ENCODE peak calls at places on chromosomes 6 and 20, in ten cellular contexts. S is esophagus muscularis mucosa, E is Peyer's patch, K is breast epithelium, Y is heart left ventricle, R is sigmoid colon, I is IMR-90, M is uterus, D is tibial nerve, Z is HepG2. F is an unnamed sample.

GRCh38 chr6:30730611-30731435 is 10.7 kb downstream of the TUBB start:
- DNase-seq in S (no peak), E (peak), K (peak), Z (peak), R (peak), D (peak), M (peak), I (peak), Y (peak), F (peak)

GRCh38 chr6:122678841-122679240 is 68.6 kb downstream of the PKIB start:
- DNase-seq in Z (no peak), E (no peak), Y (no peak), S (no peak), D (no peak), M (no peak), R (no peak), I (no peak), K (no peak), F (no peak)

GRCh38 chr20:15317546-15318242 is 980.3 kb upstream of the FLRT3 start:
- DNase-seq in I (no peak), Y (no peak), R (no peak), E (no peak), S (no peak), K (no peak), Z (no peak), M (no peak), D (no peak), F (no peak)

GRCh38 chr6:39812853-39813533 is 20.8 kb downstream of the DAAM2 start:
- DNase-seq in Z (no peak), D (peak), K (peak), S (no peak), R (no peak), I (peak), E (no peak), Y (no peak), M (peak), F (peak)

GRCh38 chr20:23106271-23106851 is 20.2 kb upstream of the CD93 start:
- DNase-seq in K (no peak), D (no peak), Y (no peak), S (no peak), I (peak), E (no peak), M (no peak), R (no peak), Z (no peak), F (peak)

GRCh38 chr20:44209691-44210421 is 715 bp downstream of the OSER1 start:
- DNase-seq in K (no peak), E (no peak), Z (no peak), D (no peak), R (no peak), I (peak), S (no peak), M (peak), Y (no peak), F (no peak)

GRCh38 chr6:150201791-150202329 is 59.0 kb downstream of the PPP1R14C start:
- DNase-seq in K (no peak), E (no peak), I (no peak), D (no peak), Y (no peak), Z (no peak), M (no peak), S (no peak), R (no peak), F (no peak)

GRCh38 chr6:109087661-109088264 is 6.9 kb downstream of the SESN1 start:
- DNase-seq in K (no peak), R (no peak), I (no peak), Y (no peak), D (no peak), E (no peak), S (no peak), M (peak), Z (no peak), F (no peak)

GRCh38 chr20:2353231-2353630 is 27.5 kb upstream of the TGM6 start:
- DNase-seq in E (no peak), M (no peak), D (no peak), Z (no peak), S (peak), R (no peak), I (no peak), Y (no peak), K (no peak), F (no peak)

GRCh38 chr20:13029687-13030510 is 21.1 kb downstream of the SPTLC3 start:
- DNase-seq in R (no peak), M (no peak), Y (no peak), Z (peak), S (no peak), E (no peak), I (peak), K (peak), D (no peak), F (no peak)

GRCh38 chr6:8177721-8178120 is 75.4 kb upstream of the EEF1E1 start:
- DNase-seq in I (peak), D (no peak), E (no peak), Y (no peak), S (no peak), K (no peak), R (no peak), Z (no peak), M (no peak), F (no peak)

GRCh38 chr6:146598785-146599405 is at the start of gene ADGB:
- DNase-seq in M (peak), K (no peak), E (no peak), Y (peak), Z (peak), R (no peak), I (peak), S (no peak), D (no peak), F (peak)

GRCh38 chr6:25279748-25280616 is 808 bp downstream of the CARMIL1 start:
- DNase-seq in Z (peak), E (peak), R (peak), I (no peak), S (no peak), K (no peak), Y (peak), D (no peak), M (peak), F (peak)

GRCh38 chr6:143336446-143337152 is 113.9 kb downstream of the ADAT2 start:
- DNase-seq in Y (no peak), R (no peak), S (no peak), D (no peak), K (no peak), Z (no peak), E (no peak), M (no peak), I (peak), F (no peak)

GRCh38 chr6:43636312-43636667 is 650 bp downstream of the MAD2L1BP start:
- DNase-seq in S (no peak), I (peak), Z (no peak), Y (no peak), M (no peak), D (no peak), K (no peak), R (no peak), E (no peak), F (no peak)

GRCh38 chr6:133254552-133255228 is 13.5 kb downstream of the EYA4 start:
- DNase-seq in Y (no peak), I (peak), E (no peak), R (no peak), M (no peak), D (no peak), S (no peak), K (no peak), Z (no peak), F (no peak)

GRCh38 chr20:19735446-19735845 is 22.6 kb upstream of the RIN2 start:
- DNase-seq in Z (peak), R (peak), E (no peak), S (no peak), I (peak), D (peak), Y (peak), K (peak), M (peak), F (peak)

GRCh38 chr20:60215786-60216730 is 257.8 kb downstream of the CDH26 start:
- DNase-seq in I (no peak), K (no peak), E (no peak), S (peak), Y (no peak), R (no peak), Z (no peak), M (no peak), D (no peak), F (no peak)

DNA sequence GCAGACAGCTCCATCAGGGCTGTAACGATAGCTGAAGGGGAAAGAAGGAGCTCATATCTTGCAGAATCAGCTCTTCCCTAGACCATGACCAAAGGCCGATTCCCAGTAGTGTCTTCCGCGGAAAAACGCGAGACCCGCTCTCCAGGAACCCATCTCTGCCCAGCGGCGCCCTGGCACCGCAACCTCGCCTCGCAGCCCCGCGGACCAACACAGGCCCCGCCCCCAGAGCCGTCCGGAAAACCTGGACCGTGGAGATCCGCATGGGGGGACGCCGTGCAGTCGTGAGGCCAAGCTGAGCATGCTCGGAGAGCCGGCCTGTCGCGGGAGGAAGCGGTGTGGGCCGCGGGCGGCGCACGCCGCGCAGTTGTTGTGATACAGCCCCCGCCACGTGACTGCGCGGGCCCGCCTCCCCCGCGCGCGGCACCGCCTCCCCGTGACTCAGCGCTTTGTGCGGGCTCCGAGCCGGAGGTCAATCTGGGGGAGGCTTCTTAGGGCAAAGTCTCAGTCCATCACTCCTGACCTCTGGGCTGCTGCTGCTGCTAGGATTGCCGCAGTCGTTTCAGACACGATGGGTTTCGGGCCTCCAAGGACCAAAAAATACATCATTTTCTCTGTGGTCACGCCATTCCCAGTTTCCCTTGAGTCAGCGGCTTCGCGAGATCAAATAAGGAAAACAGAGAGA is 3.1 kb upstream of the GCLC start:
- DNase-seq in I (peak), K (peak), E (peak), Z (peak), M (peak), S (peak), D (peak), R (peak), Y (peak), F (peak)
- TF ChIP-seq POLR2A in I (peak), K (peak), E (peak), Z (peak), M (peak), S (peak), D (peak), R (peak), Y (peak), F (no peak)

DNA sequence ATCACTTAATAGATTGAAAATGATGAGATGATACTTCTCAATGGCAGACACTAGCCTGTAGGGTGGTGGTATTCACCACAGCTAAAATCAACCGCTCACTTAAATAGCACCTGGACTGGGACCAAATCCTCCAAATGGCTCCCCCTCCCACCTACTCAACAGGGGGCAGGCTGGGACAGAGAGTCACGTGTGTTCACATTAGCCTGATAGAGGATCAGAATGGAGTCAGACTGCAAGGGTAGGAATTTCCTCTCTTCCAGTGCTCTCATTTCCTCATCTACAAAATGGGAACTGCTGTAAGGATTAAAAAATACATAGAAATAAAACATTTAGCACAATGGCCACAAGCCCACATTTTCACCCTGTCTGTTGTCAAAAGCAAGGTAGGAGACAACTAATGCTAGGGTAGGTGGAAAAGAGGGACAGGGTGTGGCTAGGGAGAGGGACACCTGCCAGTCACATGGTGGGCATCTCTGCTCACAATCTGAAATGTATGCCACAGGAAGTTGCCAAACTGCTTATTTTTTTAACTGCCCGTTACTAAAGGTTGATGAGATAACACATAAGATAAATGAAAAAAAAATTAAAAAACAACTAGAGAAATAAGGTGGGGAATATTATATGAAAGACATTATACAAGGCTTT is 55.3 kb downstream of the BACH2 start:
- DNase-seq in I (no peak), K (no peak), R (no peak), S (no peak), Y (no peak), M (no peak), Z (no peak), D (no peak), E (no peak), F (no peak)
- H3K27ac ChIP-seq in I (no peak), K (no peak), R (no peak), S (no peak), Y (no peak), M (no peak), Z (no peak), D (no peak), E (no peak), F (no peak)

GRCh38 chr6:159821111-159821510 is 21.0 kb downstream of the PNLDC1 start:
- DNase-seq in Z (no peak), S (no peak), K (no peak), E (no peak), R (no peak), Y (no peak), D (no peak), I (no peak), M (no peak), F (no peak)

GRCh38 chr6:159821726-159822125 is 21.6 kb downstream of the PNLDC1 start:
- DNase-seq in I (no peak), Z (no peak), K (no peak), E (no peak), R (no peak), S (no peak), M (no peak), Y (no peak), D (no peak), F (no peak)

GRCh38 chr6:159819098-159819497 is 19.0 kb downstream of the PNLDC1 start:
- DNase-seq in Z (no peak), K (no peak), D (no peak), E (no peak), Y (no peak), R (no peak), M (no peak), I (no peak), S (no peak), F (no peak)

GRCh38 chr6:159817951-159818739 is 18.1 kb downstream of the PNLDC1 start:
- DNase-seq in R (no peak), D (no peak), I (no peak), Z (no peak), Y (no peak), E (no peak), M (no peak), K (no peak), S (no peak), F (no peak)

GRCh38 chr6:159819932-159820640 is 20.0 kb downstream of the PNLDC1 start:
- DNase-seq in E (peak), D (no peak), R (no peak), Z (no peak), Y (no peak), I (no peak), S (no peak), K (no peak), M (no peak), F (no peak)
- H3K4me3 ChIP-seq in E (no peak), D (no peak), R (no peak), Z (peak), Y (no peak), I (no peak), S (no peak), K (no peak), M (no peak), F (no peak)

GRCh38 chr6:34558172-34558714 is 2.1 kb upstream of the SPDEF start:
- DNase-seq in Y (no peak), I (no peak), R (no peak), E (no peak), D (no peak), S (no peak), K (no peak), M (no peak), Z (no peak), F (no peak)

GRCh38 chr6:34560366-34561226 is 4.5 kb upstream of the SPDEF start:
- DNase-seq in Z (peak), Y (peak), I (peak), D (no peak), M (no peak), R (no peak), S (no peak), E (no peak), K (no peak), F (peak)

GRCh38 chr6:34562350-34562749 is 6.2 kb upstream of the SPDEF start:
- DNase-seq in I (no peak), S (no peak), R (no peak), M (no peak), E (no peak), K (no peak), Z (no peak), Y (no peak), D (no peak), F (no peak)

GRCh38 chr6:34561227-34561530 is 5.0 kb upstream of the SPDEF start:
- DNase-seq in S (no peak), E (no peak), M (no peak), I (no peak), Z (no peak), K (no peak), Y (no peak), D (no peak), R (no peak), F (no peak)

DNA sequence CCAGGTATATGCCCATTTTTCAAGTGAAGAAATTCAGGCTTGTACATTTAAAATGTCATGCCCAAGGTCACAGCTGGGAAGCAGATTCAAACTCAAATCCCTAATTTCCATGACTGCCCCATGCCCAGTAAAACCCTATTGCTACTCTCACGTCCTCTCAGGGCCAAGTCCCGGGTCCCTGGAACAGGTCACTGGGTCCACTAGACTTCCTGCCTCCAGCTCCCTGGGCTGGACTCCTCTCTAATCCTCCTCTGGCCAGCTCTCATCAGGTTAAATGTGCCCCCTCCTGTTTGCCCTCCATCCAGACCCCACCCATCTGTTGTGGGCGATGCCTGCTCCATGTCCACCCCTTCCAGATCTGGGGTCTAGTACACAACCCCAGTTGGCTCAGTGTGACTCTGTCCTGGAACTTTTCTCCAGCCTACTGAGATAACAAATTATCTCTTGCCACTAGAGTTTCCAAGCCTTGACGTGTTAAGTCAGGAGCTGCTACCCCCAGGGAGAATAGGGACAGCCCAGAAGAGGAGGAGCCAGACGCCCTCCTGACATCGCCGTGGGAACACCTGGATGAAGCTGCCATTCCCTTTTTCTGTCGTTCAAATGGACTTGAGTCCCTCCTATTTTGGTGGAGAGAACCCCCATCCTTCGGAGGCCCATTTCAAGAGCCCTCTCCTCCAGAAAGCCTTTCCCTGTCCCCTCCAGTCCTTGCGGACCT is 3.7 kb upstream of the SPDEF start:
- DNase-seq in S (no peak), D (no peak), Y (no peak), Z (no peak), E (no peak), M (no peak), K (no peak), I (no peak), R (no peak), F (no peak)
- TF ChIP-seq POLR2A in S (no peak), D (no peak), Y (no peak), Z (no peak), E (no peak), M (no peak), K (no peak), I (no peak), R (no peak), F (no peak)

DNA sequence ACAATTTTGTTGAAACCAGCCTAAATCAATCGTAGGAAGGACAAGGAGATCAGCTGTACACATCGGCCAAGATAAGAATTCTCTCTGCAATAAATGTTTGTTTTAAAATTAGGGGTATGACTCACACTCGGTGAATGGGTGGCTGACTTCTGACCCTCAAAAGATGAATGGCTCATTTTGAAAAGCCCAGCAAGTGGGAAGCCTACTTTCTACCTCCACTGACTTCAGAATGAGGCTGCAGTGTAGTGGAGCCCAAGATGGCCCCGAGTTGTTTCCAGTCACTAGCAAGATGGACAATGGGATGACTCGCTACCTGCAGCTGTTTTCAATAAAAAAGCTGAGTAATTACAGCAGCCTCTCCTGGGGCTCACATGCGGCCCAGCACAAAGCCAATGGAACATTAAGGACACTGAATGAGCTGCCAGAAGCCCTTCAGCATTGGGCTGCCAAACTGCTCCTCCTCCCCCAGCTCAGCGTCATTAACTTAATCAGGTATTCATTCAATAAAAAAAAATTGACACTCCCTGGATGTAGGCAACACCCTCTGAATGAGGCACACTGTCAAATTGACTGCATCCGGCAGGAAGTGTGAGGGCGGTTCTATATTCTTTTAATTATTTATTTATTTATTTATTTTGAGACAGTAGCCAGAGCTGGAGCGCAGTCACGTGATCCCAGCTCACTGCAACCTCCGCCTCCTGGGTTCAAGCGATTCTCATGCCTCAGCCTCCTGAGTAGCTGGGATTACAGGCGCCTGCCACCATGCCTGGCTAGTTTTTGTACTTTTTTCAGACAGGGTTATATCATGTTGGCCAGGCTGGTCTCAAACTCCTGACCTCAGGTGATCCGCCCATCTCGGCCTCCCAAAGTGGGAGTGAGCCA is 107.3 kb downstream of the GMPR start:
- DNase-seq in R (peak), M (peak), S (no peak), E (peak), K (no peak), Z (peak), D (no peak), I (peak), Y (no peak), F (no peak)
- H3K27ac ChIP-seq in R (peak), M (peak), S (no peak), E (peak), K (peak), Z (no peak), D (no peak), I (peak), Y (peak), F (no peak)

F was measured in testis.